ENCODE peak calls at places on chromosome 4, in seven cellular contexts. E is NCI-H510A treated with DMSO at 0.1 percent for 48 hours; V is kidney tubule cell; R is Kasumi-1; B is stimulated activated CD4-positive, alpha-beta T cell treated with anti-CD3 and anti-CD28 coated beads, Interleukin-1b, Interleukin-23, amount 100 ng/mL, for 24 hours; M is brain pericyte; Z is neuronal stem cell. A is an unnamed sample.

GRCh38 chr4:121827851-121828250 is 4.2 kb upstream of the CCNA2 start:
- DNase-seq in E (no peak), V (peak; percentile 56), R (no peak), B (no peak), M (no peak), Z (no peak), A (no peak)

GRCh38 chr4:71338846-71339593 is at the start of gene SLC4A4:
- DNase-seq in E (no peak), V (peak; percentile 93), R (peak; percentile 73), B (no peak), M (no peak), Z (no peak), A (peak; percentile 59)

GRCh38 chr4:76997454-76997853 is 47.9 kb downstream of the SEPTIN11 start:
- DNase-seq in E (no peak), V (no peak), R (no peak), B (no peak), M (no peak), Z (no peak), A (no peak)

GRCh38 chr4:14888790-14889189 is 113.5 kb upstream of the CPEB2 start:
- DNase-seq in E (no peak), V (peak; percentile 67), R (no peak), B (no peak), M (no peak), Z (no peak), A (no peak)

GRCh38 chr4:155509619-155510018 is 132.9 kb upstream of the MAP9 start:
- DNase-seq in E (no peak), V (no peak), R (no peak), B (no peak), M (no peak), Z (no peak), A (no peak)

GRCh38 chr4:120673696-120674095 is 248.8 kb downstream of the PRDM5 start:
- DNase-seq in E (no peak), V (no peak), R (no peak), B (no peak), M (no peak), Z (no peak), A (no peak)

GRCh38 chr4:47434931-47435330 is 28.6 kb downstream of the COMMD8 start:
- DNase-seq in E (no peak), V (no peak), R (no peak), B (no peak), M (no peak), Z (no peak), A (no peak)

GRCh38 chr4:56289934-56290333 is 97.4 kb downstream of the AASDH start:
- DNase-seq in E (no peak), V (no peak), R (no peak), B (no peak), M (no peak), Z (no peak), A (no peak)

GRCh38 chr4:113336556-113336955 is 287.1 kb downstream of the ANK2 start:
- DNase-seq in E (no peak), V (peak; percentile 85), R (no peak), B (no peak), M (no peak), Z (no peak), A (no peak)

GRCh38 chr4:175070444-175070843 is 152.3 kb downstream of the ADAM29 start:
- DNase-seq in E (peak; percentile 19), V (no peak), R (no peak), B (no peak), M (no peak), Z (no peak), A (no peak)

GRCh38 chr4:146232131-146232722 is 17.9 kb downstream of the REELD1 start:
- DNase-seq in E (no peak), V (peak; percentile 54), R (no peak), B (no peak), M (no peak), Z (no peak), A (no peak)

GRCh38 chr4:33924239-33924638 is 2320.1 kb downstream of the ARAP2 start:
- DNase-seq in E (no peak), V (peak; percentile 71), R (no peak), B (no peak), M (no peak), Z (peak; percentile 4), A (no peak)

GRCh38 chr4:21469438-21470032 is 479.0 kb downstream of the KCNIP4 start:
- DNase-seq in E (peak; percentile 11), V (peak; percentile 53), R (peak; percentile 43), B (no peak), M (no peak), Z (no peak), A (no peak)

GRCh38 chr4:182015893-182016292 is 227.3 kb upstream of the TENM3 start:
- DNase-seq in E (no peak), V (peak; percentile 47), R (no peak), B (no peak), M (no peak), Z (no peak), A (no peak)

GRCh38 chr4:55851885-55852284 is 1.6 kb upstream of the EXOC1 start:
- DNase-seq in E (no peak), V (no peak), R (no peak), B (no peak), M (no peak), Z (no peak), A (no peak)

GRCh38 chr4:71025654-71026053 is 32.2 kb downstream of the DCK start:
- DNase-seq in E (no peak), V (no peak), R (no peak), B (no peak), M (no peak), Z (no peak), A (no peak)

GRCh38 chr4:60938621-60939020 is 261.5 kb upstream of the ADGRL3 start:
- DNase-seq in E (no peak), V (no peak), R (no peak), B (no peak), M (no peak), Z (no peak), A (no peak)

GRCh38 chr4:122851568-122851967 is 24.9 kb downstream of the FGF2 start:
- DNase-seq in E (no peak), V (no peak), R (no peak), B (no peak), M (no peak), Z (no peak), A (no peak)

GRCh38 chr4:139866270-139866962 is 200.8 kb downstream of the MGST2 start:
- DNase-seq in E (peak; percentile 44), V (no peak), R (no peak), B (no peak), M (no peak), Z (no peak), A (no peak)

GRCh38 chr4:14883166-14883565 is 119.1 kb upstream of the CPEB2 start:
- DNase-seq in E (no peak), V (no peak), R (no peak), B (no peak), M (no peak), Z (no peak), A (no peak)

GRCh38 chr4:186854256-186854655 is 130.6 kb upstream of the FAT1 start:
- DNase-seq in E (no peak), V (peak; percentile 89), R (no peak), B (no peak), M (no peak), Z (no peak), A (no peak)

GRCh38 chr4:176526704-176527103 is 206.9 kb downstream of the SPCS3 start:
- DNase-seq in E (no peak), V (no peak), R (no peak), B (no peak), M (no peak), Z (no peak), A (no peak)

GRCh38 chr4:158715787-158716186 is 7.4 kb downstream of the PPID start:
- DNase-seq in E (no peak), V (no peak), R (no peak), B (no peak), M (no peak), Z (no peak), A (no peak)

GRCh38 chr4:151644625-151645024 is 116.2 kb downstream of the GATB start:
- DNase-seq in E (no peak), V (peak; percentile 14), R (peak; percentile 33), B (no peak), M (no peak), Z (peak; percentile 57), A (no peak)

GRCh38 chr4:165055601-165056000 is 1.9 kb downstream of the TRIM75 start:
- DNase-seq in E (no peak), V (no peak), R (no peak), B (no peak), M (no peak), Z (no peak), A (no peak)

A was measured in GM06990.